ENCODE peak calls at places on chromosomes 11 and 22, in ten cellular contexts. J is A172, F is RPMI8226, L is NCI-H1105 treated with DMSO at 0.1 percent for 48 hours, Q is GDM1, X is amniotic stem cell, C is GM23248, H is left cardiac atrium, A is NCI-H345, T is lung. Z is an unnamed sample.

GRCh38 chr11:113668255-113668654 is 37.9 kb downstream of the TMPRSS5 start:
- DNase-seq in F (no peak), Q (no peak), X (no peak), T (no peak), L (no peak), H (no peak), C (peak), A (no peak), J (no peak), Z (no peak)

GRCh38 chr11:1077033-1077416 is 2.4 kb downstream of the MUC2 start:
- DNase-seq in T (no peak), A (no peak), J (no peak), Q (no peak), L (no peak), C (no peak), F (no peak), H (peak), X (no peak), Z (no peak)

GRCh38 chr11:6570691-6571427 is 32.6 kb downstream of the RRP8 start:
- DNase-seq in L (no peak), H (no peak), J (no peak), Q (no peak), A (no peak), T (no peak), X (no peak), C (no peak), F (no peak), Z (no peak)

GRCh38 chr11:57288771-57289579 is 35.8 kb downstream of the TNKS1BP1 start:
- DNase-seq in C (peak), J (peak), Q (no peak), A (peak), H (no peak), F (no peak), L (peak), X (no peak), T (no peak), Z (no peak)

GRCh38 chr11:83680351-83680750 is 394.2 kb upstream of the CCDC90B start:
- DNase-seq in A (peak), H (no peak), F (no peak), J (no peak), Q (no peak), X (no peak), T (no peak), L (peak), C (no peak), Z (no peak)

GRCh38 chr11:35474677-35475076 is 50.7 kb downstream of the PAMR1 start:
- DNase-seq in F (no peak), T (no peak), C (no peak), Q (no peak), J (no peak), L (no peak), X (no peak), H (no peak), A (no peak), Z (no peak)

GRCh38 chr11:79150966-79151365 is 289.9 kb downstream of the TENM4 start:
- DNase-seq in J (no peak), C (no peak), T (no peak), F (no peak), L (no peak), X (no peak), A (no peak), Q (no peak), H (no peak), Z (no peak)

GRCh38 chr11:35593143-35593542 is 25.1 kb upstream of the FJX1 start:
- DNase-seq in H (no peak), C (peak), T (peak), X (peak), A (no peak), Q (no peak), L (no peak), F (no peak), J (peak), Z (peak)

GRCh38 chr22:28021116-28021997 is 102.3 kb upstream of the PITPNB start:
- DNase-seq in A (no peak), F (no peak), H (peak), J (no peak), C (no peak), Q (no peak), T (no peak), L (no peak), X (no peak), Z (no peak)

GRCh38 chr22:49724893-49725489 is 102.7 kb downstream of the BRD1 start:
- DNase-seq in Q (peak), X (no peak), T (no peak), F (peak), J (peak), C (peak), A (peak), H (peak), L (peak), Z (peak)

GRCh38 chr11:112881461-112881860 is 79.8 kb upstream of the NCAM1 start:
- DNase-seq in Q (no peak), F (peak), H (peak), A (no peak), J (peak), T (peak), L (no peak), X (no peak), C (peak), Z (no peak)

GRCh38 chr22:42769574-42770447 is 49.1 kb upstream of the A4GALT start:
- DNase-seq in L (no peak), H (peak), A (no peak), X (no peak), J (peak), Q (no peak), F (peak), C (peak), T (peak), Z (peak)

GRCh38 chr22:21832291-21833290 is 34.9 kb downstream of the MAPK1 start:
- DNase-seq in T (no peak), F (no peak), Q (no peak), C (peak), J (no peak), L (no peak), X (no peak), H (no peak), A (no peak), Z (no peak)

GRCh38 chr11:111765320-111765983 is 737 bp downstream of the PPP2R1B start:
- DNase-seq in H (no peak), T (peak), X (no peak), A (peak), F (peak), J (no peak), L (peak), Q (no peak), C (peak), Z (no peak)

GRCh38 chr11:26862801-26863200 is 131.1 kb upstream of the FIBIN start:
- DNase-seq in H (no peak), C (no peak), X (no peak), F (no peak), J (no peak), Q (no peak), T (no peak), A (no peak), L (no peak), Z (no peak)

GRCh38 chr11:359181-359714 is 10.1 kb upstream of the B4GALNT4 start:
- DNase-seq in X (no peak), T (no peak), L (no peak), J (peak), H (no peak), F (no peak), A (no peak), C (no peak), Q (no peak), Z (peak)

GRCh38 chr11:120182357-120182756 is 28.5 kb upstream of the OAF start:
- DNase-seq in F (no peak), H (no peak), Q (no peak), L (no peak), X (no peak), A (no peak), C (no peak), J (no peak), T (peak), Z (no peak)

GRCh38 chr11:46392421-46393230 is 1.1 kb upstream of the CHRM4 start:
- DNase-seq in A (peak), H (peak), C (peak), T (peak), J (peak), F (peak), X (peak), Q (peak), L (peak), Z (peak)

GRCh38 chr22:19912236-19912999 is 29.2 kb upstream of the COMT start:
- DNase-seq in J (no peak), A (no peak), Q (no peak), H (no peak), F (no peak), L (no peak), T (no peak), X (no peak), C (no peak), Z (no peak)

GRCh38 chr11:12239396-12240298 is 129.3 kb downstream of the MICAL2 start:
- DNase-seq in C (peak), T (peak), Q (no peak), X (no peak), H (no peak), A (peak), F (peak), L (no peak), J (peak), Z (no peak)

GRCh38 chr22:23183107-23183698 is 2.9 kb downstream of the BCR start:
- DNase-seq in T (peak), A (peak), L (peak), F (peak), C (peak), Q (peak), H (peak), J (peak), X (no peak), Z (no peak)

GRCh38 chr11:125874556-125875124 is 12.8 kb upstream of the HYLS1 start:
- DNase-seq in A (peak), J (peak), T (peak), Q (peak), H (peak), X (peak), C (peak), F (peak), L (peak), Z (peak)

GRCh38 chr22:25777870-25778269 is 35.9 kb downstream of the MYO18B start:
- DNase-seq in X (peak), L (peak), F (peak), J (peak), A (no peak), C (peak), Q (no peak), T (no peak), H (no peak), Z (peak)

GRCh38 chr22:32788884-32789624 is 12.5 kb upstream of the TIMP3 start:
- DNase-seq in A (no peak), T (no peak), X (peak), J (no peak), L (no peak), F (no peak), H (no peak), Q (no peak), C (peak), Z (no peak)

GRCh38 chr11:113249786-113250185 is 64.6 kb upstream of the TTC12 start:
- DNase-seq in J (no peak), H (no peak), L (no peak), C (no peak), X (no peak), F (no peak), Q (no peak), T (no peak), A (no peak), Z (no peak)

GRCh38 chr22:50731811-50732624 is 6.0 kb upstream of the ACR start:
- DNase-seq in L (no peak), H (peak), Q (no peak), X (no peak), C (peak), A (peak), J (peak), T (peak), F (peak), Z (peak)

GRCh38 chr11:114348200-114349191 is 51.8 kb downstream of the C11orf71 start:
- DNase-seq in J (peak), C (peak), X (peak), H (no peak), T (peak), Q (no peak), F (peak), A (peak), L (peak), Z (peak)

GRCh38 chr11:115217726-115218311 is 286.4 kb downstream of the CADM1 start:
- DNase-seq in H (no peak), X (no peak), A (no peak), C (no peak), Q (no peak), J (peak), F (no peak), L (no peak), T (no peak), Z (no peak)

GRCh38 chr11:17508306-17508705 is 31.7 kb upstream of the ABCC8 start:
- DNase-seq in Q (no peak), J (peak), T (no peak), L (no peak), H (no peak), F (no peak), A (no peak), X (no peak), C (peak), Z (no peak)